ENCODE peak calls at places on chromosome 14, in seven cellular contexts. N is stimulated activated naive CD8-positive, alpha-beta T cell treated with anti-CD3 and anti-CD28 coated beads, Interleukin-15, amount 100 ng/mL, for 72 hours; J is NCI-H1930; T is activated gamma-delta T cell treated with Interleukin-2 at 50 U/mL for 16 hours; F is HuH-7.5; O is endodermal cell; A is mucosa of descending colon. X is an unnamed sample.

GRCh38 chr14:61347771-61348443 is 26.5 kb downstream of the PRKCH start:
- DNase-seq in F (no peak), O (no peak), A (no peak), T (no peak), J (no peak), N (no peak), X (no peak)

GRCh38 chr14:57492859-57493258 is 798 bp downstream of the CCDC198 start:
- DNase-seq in O (no peak), N (no peak), F (no peak), J (no peak), A (no peak), T (no peak), X (no peak)

GRCh38 chr14:104580961-104581360 is 1.4 kb downstream of the C14orf180 start:
- DNase-seq in O (no peak), T (no peak), F (no peak), A (peak), N (no peak), J (no peak), X (no peak)

GRCh38 chr14:104297313-104297704 is 158.9 kb downstream of the KIF26A start:
- DNase-seq in T (no peak), A (no peak), N (no peak), O (peak), F (no peak), J (no peak), X (no peak)

GRCh38 chr14:24879661-24880381 is 170.1 kb downstream of the STXBP6 start:
- DNase-seq in T (no peak), O (no peak), F (no peak), J (no peak), A (no peak), N (no peak), X (no peak)

GRCh38 chr14:24920265-24921080 is 129.5 kb downstream of the STXBP6 start:
- DNase-seq in F (no peak), J (no peak), T (no peak), A (no peak), O (no peak), N (no peak), X (no peak)

GRCh38 chr14:79583738-79584405 is 627.4 kb downstream of the DIO2 start:
- DNase-seq in N (no peak), O (no peak), A (no peak), F (no peak), T (no peak), J (no peak), X (no peak)

GRCh38 chr14:93533864-93534263 is 103.1 kb downstream of the UNC79 start:
- DNase-seq in J (no peak), O (no peak), A (no peak), T (no peak), F (no peak), N (no peak), X (no peak)

GRCh38 chr14:64680013-64680674 is 24.1 kb upstream of the PLEKHG3 start:
- DNase-seq in T (no peak), A (no peak), O (no peak), F (no peak), N (no peak), J (no peak), X (peak)

GRCh38 chr14:81265641-81266169 is 44.9 kb upstream of the GTF2A1 start:
- DNase-seq in N (no peak), F (no peak), J (no peak), T (no peak), O (no peak), A (no peak), X (no peak)

GRCh38 chr14:85788834-85789233 is 258.9 kb downstream of the FLRT2 start:
- DNase-seq in O (no peak), T (no peak), F (no peak), J (no peak), A (no peak), N (no peak), X (no peak)